ENCODE peak calls at places on chromosomes 7 and 10, in ten cellular contexts. D, F, M, R, L, K, O, J, I and C are unnamed samples.

GRCh38 chr7:44061645-44062179 is 3.7 kb downstream of the PGAM2 start:
- DNase-seq in D (peak; percentile 53), F (no peak), M (no peak), R (no peak), L (no peak), K (peak; percentile 43), O (no peak), J (no peak), I (no peak), C (no peak)

GRCh38 chr10:33661580-33662269 is 327.3 kb upstream of the NRP1 start:
- DNase-seq in D (peak; percentile 39), F (peak; percentile 57), M (peak; percentile 60), R (peak; percentile 33), L (peak; percentile 41), K (peak; percentile 61), O (peak; percentile 38), J (peak; percentile 26), I (peak; percentile 62), C (peak; percentile 78)

GRCh38 chr7:105014725-105015630 is 973 bp downstream of the KMT2E start:
- DNase-seq in D (peak; percentile 90), F (no peak), M (peak; percentile 54), R (peak; percentile 23), L (peak; percentile 20), K (peak; percentile 62), O (peak; percentile 35), J (peak; percentile 60), I (peak; percentile 57), C (no peak)

GRCh38 chr10:75035975-75036708 is 75.3 kb upstream of the SAMD8 start:
- DNase-seq in D (peak; percentile 89), F (no peak), M (peak; percentile 85), R (no peak), L (no peak), K (no peak), O (no peak), J (no peak), I (peak; percentile 13), C (peak; percentile 35)

GRCh38 chr10:80471715-80472233 is 17.7 kb downstream of the TSPAN14 start:
- DNase-seq in D (no peak), F (peak; percentile 98), M (no peak), R (peak; percentile 73), L (no peak), K (no peak), O (no peak), J (no peak), I (no peak), C (no peak)

GRCh38 chr10:14205246-14205645 is 125.5 kb downstream of the FRMD4A start:
- DNase-seq in D (no peak), F (no peak), M (no peak), R (no peak), L (no peak), K (no peak), O (no peak), J (no peak), I (no peak), C (no peak)

GRCh38 chr7:2019693-2020511 is 212.8 kb downstream of the MAD1L1 start:
- DNase-seq in D (peak; percentile 98), F (peak; percentile 47), M (peak; percentile 100), R (no peak), L (no peak), K (peak; percentile 56), O (no peak), J (no peak), I (peak; percentile 54), C (peak; percentile 94)

GRCh38 chr7:19113855-19114590 is 3.4 kb downstream of the TWIST1 start:
- DNase-seq in D (peak; percentile 95), F (no peak), M (peak; percentile 70), R (no peak), L (no peak), K (no peak), O (no peak), J (no peak), I (no peak), C (peak; percentile 53)

GRCh38 chr7:155131090-155131489 is 61.0 kb downstream of the HTR5A start:
- DNase-seq in D (no peak), F (no peak), M (no peak), R (no peak), L (no peak), K (no peak), O (no peak), J (no peak), I (no peak), C (no peak)

DNA sequence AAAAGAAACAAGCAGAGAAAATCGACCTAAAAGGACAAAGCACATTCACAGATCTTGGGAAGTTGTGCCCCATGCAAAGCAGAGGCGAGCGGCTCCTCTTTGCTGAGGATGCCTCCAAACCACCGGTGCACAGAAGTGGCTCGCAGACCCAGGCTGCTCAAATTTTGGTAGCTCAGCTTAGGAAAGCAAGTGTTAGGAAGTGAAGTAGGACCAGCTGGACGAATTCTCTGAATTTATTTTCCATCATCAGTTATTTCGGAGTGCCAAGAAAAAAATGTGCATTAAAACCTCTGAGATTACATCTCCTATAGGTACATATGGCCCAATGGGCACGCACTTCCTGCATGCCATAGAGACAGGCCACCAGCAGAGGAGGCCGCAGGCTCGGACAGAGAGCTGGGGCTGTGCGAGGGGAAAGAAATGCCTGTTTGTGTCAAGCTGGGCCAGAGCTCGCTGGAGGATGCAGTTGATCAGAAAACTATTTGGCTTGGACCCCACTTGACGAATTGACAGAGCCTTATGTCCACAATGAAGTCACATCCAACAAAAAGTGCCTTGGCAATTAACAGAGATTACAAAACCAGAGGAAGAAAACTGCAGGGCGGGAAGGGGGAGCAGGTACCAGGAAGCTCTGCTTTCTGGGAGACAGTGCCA is 122.3 kb upstream of the LYZL2 start:
- DNase-seq in D (peak; percentile 91), F (no peak), M (peak; percentile 85), R (peak; percentile 87), L (no peak), K (no peak), O (peak; percentile 71), J (peak; percentile 31), I (no peak), C (peak; percentile 43)
- TF ChIP-seq CTCF in D (peak; percentile 95), F (peak; percentile 31), M (peak; percentile 95), R (peak; percentile 97), L (peak; percentile 51), K (peak; percentile 73), O (peak; percentile 95), J (no peak), I (peak; percentile 93), C (peak; percentile 87)

GRCh38 chr7:130445008-130445407 is 4.2 kb upstream of the CEP41 start:
- DNase-seq in D (no peak), F (no peak), M (no peak), R (no peak), L (peak; percentile 7), K (no peak), O (peak; percentile 14), J (no peak), I (no peak), C (no peak)
- TF ChIP-seq CTCF in D (peak; percentile 6), F (no peak), M (no peak), R (no peak), L (no peak), K (no peak), O (no peak), J (no peak), I (no peak), C (peak; percentile 9)

DNA sequence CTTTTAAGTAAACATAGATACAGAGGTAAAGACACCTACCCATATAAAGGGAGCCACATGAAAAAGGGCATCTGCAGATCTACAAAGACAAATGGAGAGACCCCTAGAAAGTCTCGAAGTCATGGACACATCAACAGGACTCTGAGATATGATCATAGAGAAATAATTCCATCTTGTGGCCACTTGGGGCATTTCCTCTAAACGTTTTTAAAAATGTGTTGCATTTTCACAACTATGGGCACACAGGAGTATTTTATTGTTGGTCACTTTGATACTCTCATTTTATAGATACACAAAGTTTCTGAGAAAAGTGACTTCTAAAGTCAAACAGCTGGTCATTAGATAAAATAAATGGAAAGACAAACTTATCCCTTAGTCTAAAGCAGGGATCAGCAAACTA is 87.1 kb downstream of the CRTAC1 start:
- DNase-seq in D (no peak), F (no peak), M (no peak), R (no peak), L (no peak), K (no peak), O (no peak), J (no peak), I (no peak), C (no peak)
- TF ChIP-seq CTCF in D (peak; percentile 9), F (no peak), M (no peak), R (no peak), L (no peak), K (no peak), O (peak; percentile 10), J (no peak), I (no peak), C (peak; percentile 54)

GRCh38 chr7:99994819-99995218 is 19.0 kb upstream of the AZGP1 start:
- DNase-seq in D (no peak), F (no peak), M (no peak), R (no peak), L (no peak), K (no peak), O (no peak), J (no peak), I (no peak), C (no peak)

GRCh38 chr7:99992330-99993037 is 16.7 kb upstream of the AZGP1 start:
- DNase-seq in D (no peak), F (no peak), M (no peak), R (no peak), L (no peak), K (no peak), O (no peak), J (no peak), I (no peak), C (no peak)

GRCh38 chr7:99996755-99997544 is 18.4 kb upstream of the ZKSCAN1 start:
- DNase-seq in D (no peak), F (peak; percentile 16), M (no peak), R (no peak), L (no peak), K (no peak), O (no peak), J (no peak), I (no peak), C (no peak)

GRCh38 chr7:100000239-100000638 is 15.2 kb upstream of the ZKSCAN1 start:
- DNase-seq in D (no peak), F (peak; percentile 18), M (no peak), R (no peak), L (no peak), K (no peak), O (no peak), J (no peak), I (no peak), C (no peak)

GRCh38 chr7:99997545-99998137 is 17.8 kb upstream of the ZKSCAN1 start:
- DNase-seq in D (peak; percentile 60), F (peak; percentile 36), M (peak; percentile 22), R (peak; percentile 19), L (peak; percentile 87), K (peak; percentile 69), O (no peak), J (peak; percentile 79), I (no peak), C (no peak)
- TF ChIP-seq CTCF in D (no peak), F (no peak), M (no peak), R (peak; percentile 16), L (peak; percentile 66), K (peak; percentile 30), O (no peak), J (no peak), I (peak; percentile 52), C (peak; percentile 8)

DNA sequence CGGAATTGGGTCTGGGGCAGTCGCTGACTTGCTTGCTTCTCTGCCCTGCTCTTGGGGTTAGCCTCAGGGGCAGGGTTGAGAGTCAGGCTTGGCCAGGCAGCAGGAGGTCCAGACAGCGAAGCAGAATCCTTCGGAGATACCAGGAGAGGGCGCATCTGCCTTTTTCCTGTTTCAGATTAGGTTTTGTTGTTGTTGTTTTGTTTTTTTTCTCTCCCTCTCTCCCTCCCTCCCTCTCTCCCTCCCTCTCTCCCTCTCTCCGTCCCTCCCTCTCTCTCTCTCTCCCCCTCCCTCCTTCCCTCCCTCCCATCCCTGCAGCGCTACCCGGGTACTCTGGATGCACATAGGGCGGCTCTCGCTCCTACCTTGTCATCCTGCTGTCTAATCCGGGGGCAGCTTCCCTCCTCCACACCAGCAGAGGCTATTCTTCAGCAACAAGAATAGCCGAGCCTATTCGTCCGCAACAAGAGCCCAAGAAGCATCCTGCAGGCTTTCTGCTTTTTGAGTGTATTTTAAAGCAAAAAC is 758 bp upstream of the OPTN start:
- DNase-seq in D (peak; percentile 82), F (no peak), M (peak; percentile 79), R (peak; percentile 31), L (peak; percentile 38), K (peak; percentile 62), O (peak; percentile 84), J (no peak), I (peak; percentile 74), C (peak; percentile 72)
- TF ChIP-seq CTCF in D (no peak), F (no peak), M (peak; percentile 66), R (no peak), L (peak; percentile 66), K (peak; percentile 31), O (no peak), J (no peak), I (peak; percentile 57), C (no peak)